ENCODE peak calls at places on chromosomes 7 and 10, in five cellular contexts. I is AG04450, V is PC-3, R is psoas muscle, W is brain microvascular endothelial cell. Z is an unnamed sample.

GRCh38 chr10:48711830-48712229 is 27.2 kb downstream of the WDFY4 start:
- DNase-seq in I (no peak), V (no peak), R (no peak), W (no peak), Z (no peak)

GRCh38 chr7:41503438-41503837 is 199.5 kb downstream of the INHBA start:
- DNase-seq in I (no peak), V (peak), R (no peak), W (no peak), Z (peak)

GRCh38 chr10:103765981-103766380 is 89.4 kb downstream of the SH3PXD2A start:
- DNase-seq in I (no peak), V (peak), R (no peak), W (no peak), Z (no peak)

GRCh38 chr10:5297466-5297865 is 67.3 kb upstream of the UCN3 start:
- DNase-seq in I (no peak), V (no peak), R (peak), W (no peak), Z (peak)

GRCh38 chr10:79401015-79401921 is 44.2 kb downstream of the ZCCHC24 start:
- DNase-seq in I (no peak), V (no peak), R (peak), W (no peak), Z (peak)

GRCh38 chr10:124403548-124403947 is 15.2 kb downstream of the OAT start:
- DNase-seq in I (peak), V (peak), R (no peak), W (peak), Z (peak)

GRCh38 chr10:29140151-29140550 is 148.7 kb upstream of the LYZL1 start:
- DNase-seq in I (no peak), V (no peak), R (no peak), W (no peak), Z (no peak)

GRCh38 chr7:41162612-41163011 is 540.3 kb downstream of the INHBA start:
- DNase-seq in I (no peak), V (no peak), R (no peak), W (no peak), Z (peak)

GRCh38 chr10:4013651-4014085 is 228.7 kb upstream of the KLF6 start:
- DNase-seq in I (no peak), V (no peak), R (no peak), W (no peak), Z (no peak)

GRCh38 chr7:2440608-2441245 is 35.5 kb downstream of the GRIFIN start:
- DNase-seq in I (no peak), V (peak), R (peak), W (no peak), Z (no peak)

GRCh38 chr7:76069238-76069638 is 21.3 kb downstream of the MDH2 start:
- DNase-seq in I (peak), V (peak), R (peak), W (peak), Z (peak)

GRCh38 chr7:26500749-26501352 is 209.2 kb downstream of the SNX10 start:
- DNase-seq in I (no peak), V (peak), R (no peak), W (peak), Z (peak)

GRCh38 chr10:119331031-119331430 is 123.7 kb downstream of the GRK5 start:
- DNase-seq in I (no peak), V (no peak), R (peak), W (no peak), Z (no peak)

GRCh38 chr7:139889186-139889871 is 60.3 kb downstream of the TBXAS1 start:
- DNase-seq in I (no peak), V (peak), R (no peak), W (no peak), Z (no peak)